ENCODE peak calls at places on chromosomes 5 and 9, in five cellular contexts. G is body of pancreas, E is NCI-H748 treated with DMSO at 0.1 percent for 48 hours, S is T follicular helper cell, T is NAMALWA. H is an unnamed sample.

GRCh38 chr5:82798676-82799075 is 278.5 kb downstream of the TMEM167A start:
- DNase-seq in G (no peak), T (no peak), S (no peak), E (no peak), H (no peak)

GRCh38 chr5:761206-761771 is 23.2 kb downstream of the ZDHHC11B start:
- DNase-seq in S (no peak), T (no peak), G (no peak), E (no peak), H (no peak)

GRCh38 chr9:21801683-21802417 is 586 bp upstream of the MTAP start:
- DNase-seq in G (peak; percentile 73), E (peak; percentile 61), S (no peak), T (no peak), H (peak; percentile 21)

GRCh38 chr9:112051812-112052211 is 123.3 kb downstream of the SUSD1 start:
- DNase-seq in G (no peak), E (no peak), S (no peak), T (no peak), H (no peak)

GRCh38 chr5:169637085-169637855 is at the start of gene DOCK2:
- DNase-seq in S (peak; percentile 39), G (no peak), T (peak; percentile 89), E (no peak), H (peak; percentile 81)

GRCh38 chr5:152056931-152057330 is 132.3 kb upstream of the GLRA1 start:
- DNase-seq in S (no peak), E (no peak), T (no peak), G (no peak), H (no peak)

GRCh38 chr9:137474271-137474670 is 15.1 kb upstream of the NSMF start:
- DNase-seq in E (no peak), S (no peak), T (no peak), G (no peak), H (no peak)

GRCh38 chr9:132855904-132856303 is 22.2 kb downstream of the AK8 start:
- DNase-seq in S (no peak), E (no peak), T (no peak), G (no peak), H (no peak)

GRCh38 chr5:41863871-41864486 is 6.2 kb downstream of the OXCT1 start:
- DNase-seq in S (no peak), E (no peak), G (no peak), T (no peak), H (no peak)

GRCh38 chr5:133251296-133252132 is 199.7 kb downstream of the HSPA4 start:
- DNase-seq in T (no peak), E (no peak), G (peak; percentile 78), S (no peak), H (no peak)

GRCh38 chr9:137301086-137301947 is 754 bp downstream of the NRARP start:
- DNase-seq in S (no peak), E (no peak), G (peak; percentile 68), T (no peak), H (no peak)

GRCh38 chr9:21710792-21711191 is 91.6 kb upstream of the MTAP start:
- DNase-seq in S (no peak), T (no peak), E (no peak), G (no peak), H (no peak)

GRCh38 chr5:143218563-143219170 is 184.8 kb downstream of the NR3C1 start:
- DNase-seq in E (no peak), T (no peak), S (no peak), G (no peak), H (no peak)

GRCh38 chr9:137482094-137482781 is 23.1 kb upstream of the NSMF start:
- DNase-seq in E (no peak), S (no peak), G (peak; percentile 54), T (no peak), H (no peak)